ENCODE peak calls at places on chromosomes 1 and 21, in nine cellular contexts. V, X, P, B, K, S, O, U and I are unnamed samples. For H3K36me3, the result is how much of the 10 kb centered on the place peaks cover.

GRCh38 chr1:28986296-28986910 is 72.0 kb downstream of the EPB41 start:
- ATAC-seq in V (no peak), X (no peak), P (no peak), B (no peak), K (no peak), S (peak), O (no peak), U (no peak), I (no peak)

GRCh38 chr1:184222561-184223157 is 164.2 kb upstream of the C1orf21 start:
- ATAC-seq in V (peak), X (peak), P (peak), B (peak), K (no peak), S (peak), O (peak), U (peak), I (peak)

GRCh38 chr1:7043232-7043549 is 257.9 kb downstream of the CAMTA1 start:
- ATAC-seq in V (no peak), X (no peak), P (no peak), B (no peak), K (no peak), S (no peak), O (no peak), U (no peak), I (no peak)

GRCh38 chr1:151729157-151729965 is 8.0 kb downstream of the RIIAD1 start:
- ATAC-seq in V (peak), X (no peak), P (peak), B (peak), K (no peak), S (no peak), O (peak), U (no peak), I (no peak)

GRCh38 chr1:5977494-5978444 is 14.5 kb downstream of the NPHP4 start:
- ATAC-seq in V (no peak), X (no peak), P (no peak), B (no peak), K (peak), S (no peak), O (peak), U (no peak), I (no peak)

GRCh38 chr21:16419188-16419874 is 689.5 kb downstream of the USP25 start:
- ATAC-seq in V (peak), X (peak), P (peak), B (peak), K (peak), S (peak), O (peak), U (no peak), I (peak)

GRCh38 chr1:235297579-235297978 is 30.4 kb downstream of the ARID4B start:
- ATAC-seq in V (no peak), X (no peak), P (no peak), B (no peak), K (no peak), S (peak), O (no peak), U (peak), I (no peak)

GRCh38 chr1:15364740-15365139 is 44.9 kb upstream of the EFHD2 start:
- ATAC-seq in V (peak), X (no peak), P (no peak), B (peak), K (peak), S (no peak), O (no peak), U (peak), I (no peak)

GRCh38 chr21:31671931-31672330 is 12.4 kb downstream of the SOD1 start:
- ATAC-seq in V (no peak), X (no peak), P (no peak), B (no peak), K (no peak), S (no peak), O (peak), U (no peak), I (no peak)

GRCh38 chr1:76726251-76726650 is 141.0 kb upstream of the ST6GALNAC5 start:
- ATAC-seq in V (no peak), X (no peak), P (no peak), B (no peak), K (no peak), S (no peak), O (no peak), U (no peak), I (no peak)

DNA sequence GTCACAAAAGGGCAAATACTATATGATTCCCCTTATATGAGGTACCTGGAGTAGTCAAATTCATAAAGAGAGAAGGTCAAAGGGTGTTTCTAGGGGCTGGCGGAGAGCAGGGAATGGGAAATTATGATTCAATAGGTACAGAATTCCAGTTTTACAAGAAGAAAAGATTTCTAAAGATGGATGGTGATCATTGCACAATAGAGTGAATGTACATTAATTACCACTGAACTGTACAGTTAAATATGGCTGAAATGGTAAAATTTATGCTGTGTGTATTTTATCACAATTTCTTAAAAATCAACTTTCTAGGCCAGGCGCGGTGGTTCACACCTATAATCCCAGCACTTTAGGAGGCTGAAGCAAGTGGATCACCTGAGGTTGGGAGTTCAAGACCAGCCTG is 18.1 kb upstream of the TMEM81 start:
- ATAC-seq in V (no peak), X (no peak), P (no peak), B (no peak), K (no peak), S (no peak), O (no peak), U (no peak), I (no peak)
- H3K36me3 ChIP-seq in V (half or more), X (half or more), P (under half), B (half or more), K (under half), S (half or more), O (half or more), U (under half), I (under half)

GRCh38 chr1:154963643-154964042 is 2.1 kb upstream of the PYGO2 start:
- ATAC-seq in V (no peak), X (no peak), P (no peak), B (no peak), K (no peak), S (no peak), O (no peak), U (no peak), I (no peak)
- H3K36me3 ChIP-seq in V (half or more), X (half or more), P (under half), B (half or more), K (under half), S (half or more), O (half or more), U (under half), I (half or more)

GRCh38 chr1:100234432-100234831 is 15.2 kb downstream of the DBT start:
- ATAC-seq in V (no peak), X (no peak), P (no peak), B (no peak), K (no peak), S (no peak), O (no peak), U (no peak), I (no peak)
- H3K36me3 ChIP-seq in V (half or more), X (half or more), P (under half), B (half or more), K (under half), S (under half), O (under half), U (under half), I (under half)

GRCh38 chr1:156740679-156741612 is at the start of gene MRPL24:
- ATAC-seq in V (peak), X (peak), P (peak), B (peak), K (peak), S (peak), O (peak), U (peak), I (peak)
- H3K36me3 ChIP-seq in V (half or more), X (half or more), P (under half), B (under half), K (under half), S (under half), O (under half), U (under half), I (under half)

DNA sequence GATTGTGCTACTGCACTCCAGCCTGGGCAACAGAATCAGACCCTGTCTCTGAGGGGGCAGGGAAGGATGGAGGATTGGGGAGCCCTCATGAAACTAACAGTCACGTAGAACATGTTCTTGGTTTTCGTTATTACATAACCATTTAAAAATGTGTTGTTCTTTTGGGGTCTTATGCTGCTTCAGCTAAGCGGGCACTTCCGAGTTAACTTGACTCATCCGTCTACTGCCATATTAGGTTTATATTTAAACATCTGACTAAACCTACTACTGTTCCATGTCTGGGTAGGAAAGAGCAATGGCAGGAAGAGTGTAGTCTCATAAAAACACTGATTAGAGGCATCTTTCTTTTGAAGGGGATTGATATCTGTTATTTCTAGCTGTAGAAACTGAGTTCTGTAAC is 59.5 kb upstream of the BMP8A start:
- ATAC-seq in V (no peak), X (no peak), P (no peak), B (no peak), K (no peak), S (no peak), O (no peak), U (no peak), I (no peak)
- H3K36me3 ChIP-seq in V (half or more), X (half or more), P (under half), B (half or more), K (half or more), S (half or more), O (half or more), U (half or more), I (half or more)

GRCh38 chr1:110633646-110634030 is 27.5 kb upstream of the KCNA2 start:
- ATAC-seq in V (no peak), X (no peak), P (no peak), B (no peak), K (no peak), S (no peak), O (no peak), U (no peak), I (no peak)
- H3K36me3 ChIP-seq in V (under half), X (under half), P (under half), B (under half), K (under half), S (under half), O (under half), U (under half), I (under half)

GRCh38 chr1:201859424-201859823 is 29.3 kb upstream of the SHISA4 start:
- ATAC-seq in V (no peak), X (no peak), P (no peak), B (no peak), K (no peak), S (no peak), O (no peak), U (no peak), I (no peak)

GRCh38 chr1:201861448-201861847 is 27.2 kb upstream of the SHISA4 start:
- ATAC-seq in V (no peak), X (no peak), P (no peak), B (no peak), K (no peak), S (no peak), O (no peak), U (no peak), I (no peak)
- H3K36me3 ChIP-seq in V (half or more), X (half or more), P (under half), B (half or more), K (under half), S (under half), O (half or more), U (under half), I (under half)

DNA sequence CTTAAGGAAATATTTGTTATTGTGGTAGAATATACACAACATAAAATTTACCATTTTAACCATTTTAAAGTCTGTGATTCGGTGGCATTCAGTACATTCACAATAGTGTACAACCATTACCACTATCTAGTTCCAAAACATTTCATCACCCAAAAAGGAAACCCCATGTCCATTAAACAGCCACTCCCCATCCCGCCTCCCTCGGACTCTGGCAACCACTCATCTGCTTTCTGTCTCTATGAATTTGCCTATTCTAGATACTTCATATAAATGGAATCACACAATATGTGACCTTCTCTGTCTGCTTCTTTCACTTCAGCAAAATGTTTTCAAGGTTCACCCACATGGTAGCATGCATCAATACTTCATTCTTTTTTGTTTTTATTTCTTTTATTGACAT is 51.3 kb downstream of the PTP4A2 start:
- ATAC-seq in V (peak), X (peak), P (no peak), B (peak), K (no peak), S (no peak), O (no peak), U (no peak), I (no peak)
- H3K36me3 ChIP-seq in V (under half), X (under half), P (under half), B (under half), K (under half), S (under half), O (under half), U (under half), I (under half)

DNA sequence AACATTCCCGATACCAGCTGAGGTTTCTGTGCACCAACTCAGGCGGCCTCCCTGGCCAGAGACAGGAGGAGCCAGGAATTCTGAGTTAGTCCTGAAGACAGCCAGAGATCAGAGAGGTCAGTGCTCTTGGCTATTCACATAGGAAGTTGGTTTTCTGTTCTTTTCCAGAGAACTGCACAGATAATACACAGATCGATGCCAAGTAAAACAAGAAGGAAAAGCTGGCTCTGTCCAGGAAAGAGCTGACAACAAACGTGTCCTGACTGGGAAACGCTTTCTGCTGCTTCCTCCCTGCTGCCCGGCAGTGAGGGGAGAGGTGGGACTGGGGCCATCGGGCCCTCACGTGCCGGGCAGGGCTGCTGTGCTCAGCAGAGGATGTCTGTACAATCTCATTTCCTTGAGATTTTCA is 211.2 kb upstream of the RAB4A start:
- ATAC-seq in V (peak), X (peak), P (peak), B (peak), K (peak), S (peak), O (peak), U (no peak), I (peak)
- H3K36me3 ChIP-seq in V (under half), X (under half), P (under half), B (under half), K (under half), S (under half), O (under half), U (under half), I (under half)

GRCh38 chr21:39265603-39266002 is 47.8 kb downstream of the BRWD1 start:
- ATAC-seq in V (no peak), X (no peak), P (no peak), B (no peak), K (no peak), S (no peak), O (no peak), U (no peak), I (no peak)

GRCh38 chr21:39269620-39270019 is 43.8 kb downstream of the BRWD1 start:
- ATAC-seq in V (no peak), X (no peak), P (no peak), B (no peak), K (no peak), S (no peak), O (no peak), U (no peak), I (no peak)
- H3K36me3 ChIP-seq in V (half or more), X (half or more), P (under half), B (half or more), K (under half), S (half or more), O (half or more), U (under half), I (half or more)